ENCODE peak calls at places on chromosomes 16 and 17, in five cellular contexts. R is testis, L is A549, S is right lobe of liver, E is body of pancreas. U is an unnamed sample.

GRCh38 chr16:50665128-50665878 is 15.8 kb downstream of the SNX20 start:
- DNase-seq in R (peak), S (peak), E (peak), L (peak), U (peak)

GRCh38 chr16:65889533-65889966 is 476.9 kb upstream of the CDH5 start:
- DNase-seq in L (no peak), E (no peak), S (no peak), R (no peak), U (no peak)

GRCh38 chr17:58593121-58593520 is 78.7 kb upstream of the MTMR4 start:
- DNase-seq in R (no peak), S (no peak), E (no peak), L (no peak), U (no peak)

GRCh38 chr17:77425791-77426641 is 285.2 kb downstream of the SEC14L1 start:
- DNase-seq in S (no peak), R (no peak), E (no peak), L (peak), U (peak)

GRCh38 chr17:76125391-76125675 is 15.7 kb downstream of the FOXJ1 start:
- DNase-seq in E (no peak), L (no peak), R (no peak), S (no peak), U (no peak)

GRCh38 chr16:87076331-87076949 is 240.8 kb downstream of the C16orf95 start:
- DNase-seq in L (no peak), S (no peak), R (no peak), E (no peak), U (no peak)

GRCh38 chr17:40912506-40913220 is 24.8 kb downstream of the KRT23 start:
- DNase-seq in L (no peak), R (no peak), E (no peak), S (no peak), U (no peak)

GRCh38 chr16:1903845-1904820 is 14.1 kb downstream of the HS3ST6 start:
- DNase-seq in L (no peak), S (no peak), R (peak), E (no peak), U (no peak)

GRCh38 chr17:46072998-46073397 is 73.9 kb downstream of the STH start:
- DNase-seq in R (no peak), L (peak), E (no peak), S (no peak), U (peak)

GRCh38 chr16:17194190-17194780 is 276.5 kb downstream of the XYLT1 start:
- DNase-seq in L (no peak), S (peak), R (peak), E (peak), U (no peak)

GRCh38 chr17:34412534-34412933 is 49.5 kb upstream of the CCL1 start:
- DNase-seq in S (no peak), R (no peak), L (no peak), E (no peak), U (no peak)

GRCh38 chr17:28727727-28728363 is 743 bp upstream of the NEK8 start:
- DNase-seq in E (peak), R (peak), L (peak), S (peak), U (peak)

GRCh38 chr17:37339321-37339720 is 36.5 kb upstream of the C17orf78 start:
- DNase-seq in S (no peak), R (no peak), L (no peak), E (no peak), U (no peak)

GRCh38 chr16:28933176-28933575 is 1.4 kb downstream of the CD19 start:
- DNase-seq in E (no peak), S (no peak), R (no peak), L (no peak), U (no peak)

GRCh38 chr16:50644245-50644644 is 36.9 kb downstream of the SNX20 start:
- DNase-seq in S (no peak), R (no peak), E (no peak), L (no peak), U (no peak)

GRCh38 chr16:57178793-57179212 is 7.0 kb downstream of the PSME3IP1 start:
- DNase-seq in S (no peak), E (no peak), R (no peak), L (no peak), U (no peak)

GRCh38 chr17:4087911-4088693 is 54.7 kb downstream of the ZZEF1 start:
- DNase-seq in E (no peak), S (no peak), R (no peak), L (no peak), U (peak)

GRCh38 chr16:28879841-28880588 is 1.7 kb downstream of the ATP2A1 start:
- DNase-seq in S (peak), R (peak), L (peak), E (peak), U (peak)

GRCh38 chr17:46795379-46795952 is 23.0 kb downstream of the WNT3 start:
- DNase-seq in S (no peak), R (no peak), E (no peak), L (peak), U (peak)

GRCh38 chr17:45227631-45228120 is 6.0 kb downstream of the FMNL1 start:
- DNase-seq in R (no peak), S (no peak), E (no peak), L (no peak), U (no peak)

GRCh38 chr16:27450836-27451341 is 48.9 kb downstream of the IL21R start:
- DNase-seq in S (no peak), E (no peak), R (no peak), L (no peak), U (no peak)

GRCh38 chr16:24685539-24686432 is 43.7 kb upstream of the TNRC6A start:
- DNase-seq in E (peak), S (peak), L (peak), R (peak), U (peak)

GRCh38 chr16:1363501-1364041 is 11.8 kb downstream of the GNPTG start:
- DNase-seq in R (peak), L (peak), S (peak), E (peak), U (peak)

GRCh38 chr17:71111945-71112344 is 942.6 kb downstream of the KCNJ2 start:
- DNase-seq in R (no peak), L (no peak), S (no peak), E (no peak), U (no peak)

GRCh38 chr16:85027968-85028637 is 508 bp downstream of the KIAA0513 start:
- DNase-seq in S (no peak), L (no peak), E (peak), R (no peak), U (no peak)

GRCh38 chr17:50916026-50916707 is 50.0 kb upstream of the TOB1 start:
- DNase-seq in E (no peak), L (no peak), S (no peak), R (no peak), U (no peak)

GRCh38 chr17:77128895-77129567 is 11.7 kb upstream of the SEC14L1 start:
- DNase-seq in S (no peak), R (no peak), E (no peak), L (no peak), U (no peak)

GRCh38 chr17:8057691-8058114 is 18.8 kb downstream of the ALOX15B start:
- DNase-seq in L (peak), S (no peak), R (peak), E (peak), U (peak)

GRCh38 chr16:57349212-57350031 is 9.2 kb upstream of the CCL22 start:
- DNase-seq in S (no peak), E (no peak), R (no peak), L (no peak), U (no peak)

GRCh38 chr17:55887531-55887930 is 136.7 kb downstream of the PCTP start:
- DNase-seq in S (no peak), R (no peak), E (no peak), L (no peak), U (no peak)

GRCh38 chr16:57741660-57742191 is 6.2 kb downstream of the KATNB1 start:
- DNase-seq in L (no peak), S (no peak), R (no peak), E (no peak), U (no peak)

GRCh38 chr16:50578147-50578546 is 30.0 kb downstream of the NKD1 start:
- DNase-seq in L (no peak), E (no peak), R (no peak), S (no peak), U (no peak)

GRCh38 chr17:80105762-80106161 is 4.4 kb downstream of the GAA start:
- DNase-seq in E (no peak), S (peak), R (no peak), L (no peak), U (no peak)

GRCh38 chr17:45135978-45136791 is 698 bp downstream of the ACBD4 start:
- DNase-seq in R (peak), E (peak), S (peak), L (no peak), U (no peak)

GRCh38 chr16:56603589-56603988 is 4.8 kb upstream of the MT2A start:
- DNase-seq in E (peak), R (peak), L (peak), S (peak), U (no peak)

GRCh38 chr17:51486091-51486490 is 225.7 kb downstream of the UTP18 start:
- DNase-seq in R (no peak), E (peak), L (no peak), S (no peak), U (no peak)

GRCh38 chr16:11312718-11313492 is 31.8 kb upstream of the PRM1 start:
- DNase-seq in E (peak), R (no peak), L (peak), S (no peak), U (no peak)
- TF ChIP-seq POLR2A in E (no peak), R (no peak), L (no peak), S (no peak), U (no peak)

DNA sequence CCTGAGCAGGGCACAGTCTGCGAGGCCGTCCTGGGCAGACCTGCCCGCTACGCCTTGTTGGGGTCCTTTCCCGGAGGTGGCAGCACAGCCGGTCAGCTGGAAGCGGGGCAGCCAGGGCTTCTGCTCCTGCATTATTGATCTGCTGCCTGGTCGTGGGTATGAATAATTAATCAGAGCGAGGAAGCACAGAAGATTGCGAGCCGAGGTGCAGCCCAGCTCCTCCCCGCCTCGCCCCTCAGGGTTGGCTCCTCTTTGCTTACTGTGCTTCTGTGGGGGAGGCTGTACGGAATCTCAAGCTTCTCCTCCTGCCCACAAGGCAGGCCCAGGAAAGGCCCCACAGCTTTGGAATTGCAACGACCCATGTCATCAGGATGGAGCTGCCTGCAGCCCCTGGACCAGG is 25.5 kb downstream of the TRARG1 start:
- DNase-seq in R (no peak), L (no peak), S (no peak), E (no peak), U (no peak)
- TF ChIP-seq POLR2A in R (no peak), L (no peak), S (no peak), E (no peak), U (no peak)

GRCh38 chr17:42844761-42845555 is 578 bp downstream of the AOC2 start:
- DNase-seq in S (no peak), R (no peak), E (no peak), L (no peak), U (no peak)

GRCh38 chr17:42844271-42844670 is at the start of gene AOC2:
- DNase-seq in E (no peak), L (no peak), R (no peak), S (no peak), U (no peak)

GRCh38 chr17:42845556-42845917 is 1.2 kb downstream of the AOC2 start:
- DNase-seq in R (no peak), S (no peak), L (no peak), E (no peak), U (no peak)

GRCh38 chr17:42846594-42847280 is 2.4 kb downstream of the AOC2 start:
- DNase-seq in R (no peak), S (no peak), L (no peak), E (no peak), U (no peak)

DNA sequence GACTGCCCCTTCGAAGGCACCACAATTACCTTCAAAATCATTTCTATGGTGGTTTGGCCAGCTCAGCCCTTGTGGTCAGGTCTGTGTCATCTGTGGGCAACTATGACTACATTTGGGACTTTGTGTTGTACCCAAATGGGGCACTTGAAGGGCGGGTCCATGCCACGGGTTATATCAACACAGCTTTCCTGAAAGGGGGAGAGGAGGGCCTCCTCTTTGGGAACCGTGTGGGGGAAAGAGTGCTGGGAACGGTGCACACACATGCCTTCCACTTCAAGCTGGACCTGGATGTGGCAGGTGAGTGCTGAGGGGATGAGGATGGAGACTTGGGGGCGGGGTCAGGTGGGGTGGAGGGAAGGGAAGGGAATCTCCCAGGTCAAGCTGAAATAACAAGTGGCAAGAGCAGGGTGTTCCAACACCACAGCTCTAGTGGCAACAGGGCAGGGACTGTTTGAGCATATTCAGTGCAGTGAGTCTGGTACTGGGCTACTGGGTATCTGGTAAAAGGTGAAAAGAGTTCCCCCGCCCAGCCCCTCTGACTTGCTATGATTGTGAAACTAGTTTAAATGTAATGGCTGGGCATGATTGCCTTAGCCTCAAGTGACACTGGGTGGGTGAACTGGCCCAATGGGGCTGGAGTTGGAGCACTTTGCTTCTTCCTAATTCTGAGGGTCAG is 1.7 kb downstream of the AOC2 start:
- DNase-seq in E (no peak), S (no peak), R (no peak), L (no peak), U (peak)
- TF ChIP-seq POLR2A in E (no peak), S (no peak), R (no peak), L (no peak), U (no peak)

GRCh38 chr17:21042434-21043295 is at the start of gene USP22:
- DNase-seq in E (peak), S (no peak), L (peak), R (no peak), U (peak)

GRCh38 chr17:21039839-21040575 is 2.8 kb downstream of the USP22 start:
- DNase-seq in E (no peak), S (no peak), L (peak), R (no peak), U (peak)

GRCh38 chr17:21043296-21044232 is 753 bp upstream of the USP22 start:
- DNase-seq in E (peak), S (peak), L (peak), R (peak), U (peak)

GRCh38 chr17:21044971-21045370 is 2.2 kb upstream of the USP22 start:
- DNase-seq in E (no peak), S (no peak), L (no peak), R (no peak), U (no peak)

DNA sequence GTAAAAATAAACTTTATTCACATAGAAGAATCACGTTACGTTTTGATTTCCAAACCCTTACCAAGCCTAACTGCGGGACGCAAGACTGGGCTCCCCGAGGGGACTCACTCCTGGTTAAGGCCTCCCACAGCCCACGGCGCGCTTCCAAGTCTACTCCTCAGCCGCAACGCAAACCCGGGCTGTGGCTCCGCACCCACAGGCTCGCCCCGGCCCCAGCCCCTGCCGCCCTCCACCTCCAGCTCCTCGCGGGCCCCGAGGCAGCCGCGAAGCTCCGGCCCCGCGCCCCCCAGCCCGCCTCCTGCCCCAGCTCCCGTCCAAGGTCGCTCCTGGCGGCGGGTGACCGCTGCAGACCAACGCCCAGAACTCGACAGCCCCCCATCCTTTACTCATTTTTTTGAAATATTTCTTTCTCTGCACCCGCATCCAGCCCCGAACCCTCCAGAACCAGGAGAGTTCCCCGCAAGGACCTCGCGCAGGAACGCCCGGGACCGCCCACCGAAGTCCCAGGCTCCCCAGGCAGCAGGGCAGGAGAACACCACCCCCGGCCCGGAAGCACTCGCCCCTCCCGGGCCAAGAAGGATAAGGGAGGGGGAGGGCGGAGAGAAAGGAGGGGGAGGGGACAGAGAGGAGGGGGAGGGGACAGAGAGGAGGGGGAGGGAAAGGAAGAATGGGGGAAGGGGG is 918 bp downstream of the USP22 start:
- DNase-seq in R (peak), S (peak), L (peak), E (peak), U (peak)
- TF ChIP-seq POLR2A in R (no peak), S (no peak), L (peak), E (no peak), U (peak)

GRCh38 chr16:88099563-88099890 is 148.3 kb downstream of the BANP start:
- DNase-seq in L (no peak), S (no peak), R (no peak), E (no peak), U (no peak)
- TF ChIP-seq POLR2A in L (no peak), S (no peak), R (no peak), E (no peak), U (no peak)

U was measured in H54.